ENCODE peak calls at places on chromosomes 16 and 17, in nine cellular contexts. J is right atrium auricular region, U is tibial artery, X is choroid plexus epithelial cell, W is spleen, C is tibial nerve, O is psoas muscle, Z is pancreas, I is uterus. Y is an unnamed sample.

GRCh38 chr17:38543403-38544174 is 62.2 kb downstream of the SRCIN1 start:
- DNase-seq in J (no peak), U (no peak), X (no peak), W (no peak), C (no peak), O (peak; percentile 16), Z (no peak), I (no peak), Y (no peak)

GRCh38 chr17:40536731-40537171 is 28.5 kb downstream of the CCR7 start:
- DNase-seq in J (no peak), U (peak; percentile 78), X (peak; percentile 29), W (peak; percentile 75), C (no peak), O (peak; percentile 62), Z (no peak), I (peak; percentile 72), Y (no peak)

GRCh38 chr16:88803264-88803987 is at the start of gene CDT1:
- DNase-seq in J (peak; percentile 82), U (peak; percentile 91), X (peak; percentile 73), W (peak; percentile 95), C (peak; percentile 67), O (peak; percentile 92), Z (peak; percentile 96), I (peak; percentile 78), Y (no peak)

GRCh38 chr17:10092595-10092994 is 105.8 kb downstream of the GAS7 start:
- DNase-seq in J (no peak), U (peak; percentile 24), X (no peak), W (no peak), C (no peak), O (no peak), Z (no peak), I (no peak), Y (no peak)

GRCh38 chr16:58170223-58170622 is 27.7 kb downstream of the CSNK2A2 start:
- DNase-seq in J (no peak), U (no peak), X (no peak), W (no peak), C (no peak), O (no peak), Z (no peak), I (no peak), Y (no peak)

GRCh38 chr16:48231675-48232214 is 12.4 kb upstream of the LONP2 start:
- DNase-seq in J (no peak), U (no peak), X (peak; percentile 76), W (no peak), C (no peak), O (no peak), Z (no peak), I (no peak), Y (no peak)

GRCh38 chr17:30345527-30346075 is 11.7 kb upstream of the TMIGD1 start:
- DNase-seq in J (no peak), U (no peak), X (no peak), W (no peak), C (no peak), O (no peak), Z (no peak), I (no peak), Y (no peak)

GRCh38 chr16:84228321-84228838 is 11.4 kb downstream of the KCNG4 start:
- DNase-seq in J (peak; percentile 90), U (peak; percentile 93), X (peak; percentile 88), W (no peak), C (peak; percentile 71), O (peak; percentile 89), Z (no peak), I (peak; percentile 78), Y (peak; percentile 35)

GRCh38 chr16:58628845-58629680 is 563 bp downstream of the CNOT1 start:
- DNase-seq in J (peak; percentile 74), U (peak; percentile 80), X (peak; percentile 26), W (peak; percentile 94), C (peak; percentile 23), O (peak; percentile 75), Z (peak; percentile 72), I (peak; percentile 30), Y (no peak)

GRCh38 chr16:70156207-70156978 is 17.2 kb upstream of the CLEC18C start:
- DNase-seq in J (no peak), U (no peak), X (no peak), W (peak; percentile 63), C (no peak), O (no peak), Z (no peak), I (no peak), Y (no peak)

GRCh38 chr16:68298907-68299515 is 11.7 kb downstream of the SLC7A6OS start:
- DNase-seq in J (peak; percentile 79), U (peak; percentile 77), X (peak; percentile 71), W (no peak), C (peak; percentile 38), O (peak; percentile 83), Z (no peak), I (peak; percentile 31), Y (no peak)

GRCh38 chr16:85527042-85527766 is 85.9 kb upstream of the GSE1 start:
- DNase-seq in J (no peak), U (no peak), X (no peak), W (no peak), C (no peak), O (no peak), Z (no peak), I (no peak), Y (no peak)

GRCh38 chr16:85529489-85530369 is 83.4 kb upstream of the GSE1 start:
- DNase-seq in J (no peak), U (no peak), X (no peak), W (no peak), C (no peak), O (no peak), Z (no peak), I (no peak), Y (no peak)

GRCh38 chr16:85527767-85528297 is 85.3 kb upstream of the GSE1 start:
- DNase-seq in J (no peak), U (no peak), X (no peak), W (no peak), C (no peak), O (no peak), Z (no peak), I (no peak), Y (no peak)

GRCh38 chr16:85530370-85530739 is 82.8 kb upstream of the GSE1 start:
- DNase-seq in J (no peak), U (no peak), X (no peak), W (no peak), C (no peak), O (no peak), Z (no peak), I (no peak), Y (no peak)

GRCh38 chr16:85528528-85529387 is 84.4 kb upstream of the GSE1 start:
- DNase-seq in J (no peak), U (no peak), X (no peak), W (no peak), C (no peak), O (no peak), Z (no peak), I (no peak), Y (no peak)
- TF ChIP-seq CTCF in J (no peak), U (peak; percentile 13), X (peak; percentile 62), W (peak; percentile 69), C (peak; percentile 48), O (peak; percentile 40), Z (no peak), I (no peak), Y (no peak)

DNA sequence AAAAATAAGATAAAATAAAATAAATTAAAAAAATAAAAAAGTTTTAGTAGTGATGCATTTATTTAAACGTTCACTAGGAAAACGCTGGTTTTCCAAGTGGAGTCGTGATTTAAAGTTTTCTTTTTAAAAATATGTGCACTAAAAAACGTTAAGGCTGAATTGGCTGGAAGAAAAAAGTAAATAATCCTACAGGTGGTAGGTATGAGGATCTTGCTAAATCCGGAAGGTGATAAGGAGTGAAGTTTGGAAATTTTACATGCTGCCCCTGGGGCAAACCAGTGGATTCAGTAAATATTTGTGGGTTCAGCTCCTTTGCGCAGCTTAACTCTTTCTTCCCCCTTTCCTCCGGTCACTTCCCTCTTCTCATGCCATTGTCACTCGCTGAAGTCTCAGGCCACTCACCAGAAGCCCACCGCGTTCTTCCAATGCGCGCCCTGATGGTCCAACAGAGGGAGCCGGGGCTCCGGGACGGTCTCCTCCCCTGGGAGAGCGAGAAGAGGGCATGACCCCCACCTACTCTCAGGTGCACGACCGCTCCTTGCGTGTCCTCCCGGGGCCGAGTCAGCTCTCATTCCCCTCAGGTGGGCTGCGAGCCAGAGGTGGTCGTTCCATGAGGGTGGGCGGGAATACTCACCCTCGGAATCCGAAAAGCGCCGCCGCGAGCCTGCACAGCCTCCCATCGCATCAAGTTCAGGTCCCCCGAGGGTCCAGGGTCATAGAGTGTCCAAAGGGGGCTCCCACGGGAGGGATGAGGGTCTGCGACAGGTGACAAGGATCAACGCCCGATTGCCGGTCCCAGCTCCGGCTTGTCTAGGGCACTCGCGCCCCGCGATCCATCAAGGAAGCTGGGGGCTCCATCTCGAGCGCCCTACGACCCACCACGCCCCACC is 549 bp downstream of the CLN3 start:
- DNase-seq in J (no peak), U (peak; percentile 75), X (peak; percentile 11), W (peak; percentile 90), C (no peak), O (peak; percentile 70), Z (peak; percentile 73), I (peak; percentile 48), Y (no peak)
- TF ChIP-seq CTCF in J (no peak), U (peak; percentile 27), X (peak; percentile 53), W (peak; percentile 23), C (no peak), O (peak; percentile 51), Z (no peak), I (peak; percentile 21), Y (no peak)

GRCh38 chr17:15944720-15945492 is at the start of gene ADORA2B:
- DNase-seq in J (peak; percentile 62), U (no peak), X (peak; percentile 69), W (peak; percentile 85), C (no peak), O (peak; percentile 71), Z (peak; percentile 89), I (no peak), Y (no peak)
- TF ChIP-seq CTCF in J (peak; percentile 52), U (peak; percentile 17), X (peak; percentile 34), W (peak; percentile 57), C (peak; percentile 75), O (peak; percentile 48), Z (no peak), I (no peak), Y (no peak)

GRCh38 chr17:79808763-79809529 is 12.1 kb upstream of the CBX8 start:
- DNase-seq in J (no peak), U (no peak), X (peak; percentile 70), W (no peak), C (no peak), O (no peak), Z (peak; percentile 64), I (no peak), Y (no peak)
- TF ChIP-seq CTCF in J (no peak), U (no peak), X (peak; percentile 58), W (peak; percentile 19), C (peak; percentile 9), O (no peak), Z (no peak), I (no peak), Y (no peak)

GRCh38 chr17:71304498-71305158 is 816.2 kb upstream of the SOX9 start:
- DNase-seq in J (no peak), U (no peak), X (no peak), W (no peak), C (no peak), O (no peak), Z (no peak), I (no peak), Y (no peak)
- TF ChIP-seq CTCF in J (no peak), U (no peak), X (no peak), W (no peak), C (no peak), O (no peak), Z (no peak), I (no peak), Y (no peak)

DNA sequence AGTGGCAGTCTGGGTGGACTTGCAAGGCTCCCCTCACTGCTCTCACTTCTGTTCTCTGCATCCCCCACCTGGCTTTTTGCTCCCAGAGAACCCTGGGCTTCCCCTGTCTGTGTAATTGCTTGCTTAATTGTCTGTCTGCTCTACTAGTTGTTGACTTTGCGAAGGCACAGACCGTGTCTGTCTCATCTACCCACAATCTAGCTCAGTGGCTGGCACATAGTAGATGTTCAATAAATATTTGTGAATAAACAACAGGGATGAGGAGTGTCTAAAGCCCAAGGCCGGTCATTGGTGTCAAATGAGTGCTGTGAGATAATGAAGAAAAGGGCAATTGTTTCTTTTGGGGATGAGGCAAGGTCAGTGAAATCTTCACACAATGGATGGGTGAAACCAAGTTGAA is 2.8 kb upstream of the SEZ6 start:
- DNase-seq in J (no peak), U (no peak), X (no peak), W (no peak), C (no peak), O (no peak), Z (no peak), I (no peak), Y (no peak)
- TF ChIP-seq CTCF in J (no peak), U (no peak), X (no peak), W (no peak), C (no peak), O (no peak), Z (no peak), I (no peak), Y (no peak)

Y was measured in omental fat pad.